ENCODE peak calls at places on chromosomes 3 and 15, in five cellular contexts. One of them, this sample, is unnamed.

GRCh38 chr3:113649169-113649833 is 47.1 kb downstream of the USF3 start:
- DNase-seq in Panc1: no peak
- DNase-seq in CD4-positive, alpha-beta T cell: no peak
- DNase-seq in psoas muscle: no peak
- DNase-seq in HCT116: no peak
- DNase-seq in this sample: no peak

GRCh38 chr3:197103766-197104165 is 74.1 kb upstream of the MELTF start:
- DNase-seq in Panc1: no peak
- DNase-seq in CD4-positive, alpha-beta T cell: no peak
- DNase-seq in psoas muscle: no peak
- DNase-seq in HCT116: no peak
- DNase-seq in this sample: no peak

GRCh38 chr3:45064512-45065372 is 38.6 kb downstream of the CLEC3B start:
- DNase-seq in Panc1: no peak
- DNase-seq in CD4-positive, alpha-beta T cell: peak
- DNase-seq in psoas muscle: no peak
- DNase-seq in HCT116: peak
- DNase-seq in this sample: no peak

GRCh38 chr3:74067296-74067695 is 442.6 kb upstream of the PDZRN3 start:
- DNase-seq in Panc1: no peak
- DNase-seq in CD4-positive, alpha-beta T cell: no peak
- DNase-seq in psoas muscle: no peak
- DNase-seq in HCT116: no peak
- DNase-seq in this sample: no peak

GRCh38 chr3:117439812-117440211 is 730.2 kb downstream of the TUSC7 start:
- DNase-seq in Panc1: no peak
- DNase-seq in CD4-positive, alpha-beta T cell: no peak
- DNase-seq in psoas muscle: no peak
- DNase-seq in HCT116: no peak
- DNase-seq in this sample: no peak

GRCh38 chr3:134369861-134370596 is 4.2 kb downstream of the AMOTL2 start:
- DNase-seq in Panc1: no peak
- DNase-seq in CD4-positive, alpha-beta T cell: no peak
- DNase-seq in psoas muscle: peak
- DNase-seq in HCT116: no peak
- DNase-seq in this sample: no peak

GRCh38 chr3:177294221-177294620 is 96.9 kb upstream of the TBL1XR1 start:
- DNase-seq in Panc1: no peak
- DNase-seq in CD4-positive, alpha-beta T cell: no peak
- DNase-seq in psoas muscle: peak
- DNase-seq in HCT116: no peak
- DNase-seq in this sample: peak

GRCh38 chr3:99413504-99413903 is 224.9 kb upstream of the COL8A1 start:
- DNase-seq in Panc1: no peak
- DNase-seq in CD4-positive, alpha-beta T cell: no peak
- DNase-seq in psoas muscle: no peak
- DNase-seq in HCT116: no peak
- DNase-seq in this sample: peak

GRCh38 chr15:89139613-89140499 is 51.6 kb downstream of the ABHD2 start:
- DNase-seq in Panc1: no peak
- DNase-seq in CD4-positive, alpha-beta T cell: no peak
- DNase-seq in psoas muscle: peak
- DNase-seq in HCT116: no peak
- DNase-seq in this sample: no peak

GRCh38 chr15:29331071-29331470 is 61.4 kb upstream of the NSMCE3 start:
- DNase-seq in Panc1: no peak
- DNase-seq in CD4-positive, alpha-beta T cell: no peak
- DNase-seq in psoas muscle: no peak
- DNase-seq in HCT116: no peak
- DNase-seq in this sample: no peak

GRCh38 chr15:77335298-77335697 is 84.6 kb downstream of the PEAK1 start:
- DNase-seq in Panc1: no peak
- DNase-seq in CD4-positive, alpha-beta T cell: no peak
- DNase-seq in psoas muscle: no peak
- DNase-seq in HCT116: no peak
- DNase-seq in this sample: no peak

GRCh38 chr3:24004171-24004938 is 59.3 kb downstream of the NR1D2 start:
- DNase-seq in Panc1: no peak
- DNase-seq in CD4-positive, alpha-beta T cell: no peak
- DNase-seq in psoas muscle: no peak
- DNase-seq in HCT116: no peak
- DNase-seq in this sample: no peak

GRCh38 chr3:51530485-51530884 is 8.0 kb upstream of the RAD54L2 start:
- DNase-seq in Panc1: no peak
- DNase-seq in CD4-positive, alpha-beta T cell: no peak
- DNase-seq in psoas muscle: no peak
- DNase-seq in HCT116: no peak
- DNase-seq in this sample: no peak

GRCh38 chr3:142276780-142277179 is 51.4 kb upstream of the GK5 start:
- DNase-seq in Panc1: no peak
- DNase-seq in CD4-positive, alpha-beta T cell: no peak
- DNase-seq in psoas muscle: no peak
- DNase-seq in HCT116: no peak
- DNase-seq in this sample: no peak

GRCh38 chr3:2352134-2352762 is 253.6 kb downstream of the CNTN4 start:
- DNase-seq in Panc1: no peak
- DNase-seq in CD4-positive, alpha-beta T cell: no peak
- DNase-seq in psoas muscle: no peak
- DNase-seq in HCT116: no peak
- DNase-seq in this sample: no peak

GRCh38 chr3:52401551-52401950 is 43.4 kb downstream of the SEMA3G start:
- DNase-seq in Panc1: no peak
- DNase-seq in CD4-positive, alpha-beta T cell: no peak
- DNase-seq in psoas muscle: peak
- DNase-seq in HCT116: no peak
- DNase-seq in this sample: no peak

GRCh38 chr15:38600241-38600640 is 35.6 kb upstream of the RASGRP1 start:
- DNase-seq in Panc1: no peak
- DNase-seq in CD4-positive, alpha-beta T cell: no peak
- DNase-seq in psoas muscle: no peak
- DNase-seq in HCT116: no peak
- DNase-seq in this sample: no peak

GRCh38 chr3:27312044-27312668 is 57.0 kb downstream of the NEK10 start:
- DNase-seq in Panc1: peak
- DNase-seq in CD4-positive, alpha-beta T cell: no peak
- DNase-seq in psoas muscle: no peak
- DNase-seq in HCT116: peak
- DNase-seq in this sample: peak

GRCh38 chr15:59362339-59362738 is 10.3 kb downstream of the MYO1E start:
- DNase-seq in Panc1: no peak
- DNase-seq in CD4-positive, alpha-beta T cell: no peak
- DNase-seq in psoas muscle: no peak
- DNase-seq in HCT116: no peak
- DNase-seq in this sample: no peak

GRCh38 chr15:59355730-59356129 is 16.9 kb downstream of the MYO1E start:
- DNase-seq in Panc1: no peak
- DNase-seq in CD4-positive, alpha-beta T cell: no peak
- DNase-seq in psoas muscle: no peak
- DNase-seq in HCT116: no peak
- DNase-seq in this sample: no peak

GRCh38 chr15:59360896-59361295 is 11.8 kb downstream of the MYO1E start:
- DNase-seq in Panc1: no peak
- DNase-seq in CD4-positive, alpha-beta T cell: no peak
- DNase-seq in psoas muscle: no peak
- DNase-seq in HCT116: no peak
- DNase-seq in this sample: no peak

GRCh38 chr15:59364238-59364637 is 8.4 kb downstream of the MYO1E start:
- DNase-seq in Panc1: no peak
- DNase-seq in CD4-positive, alpha-beta T cell: no peak
- DNase-seq in psoas muscle: no peak
- DNase-seq in HCT116: no peak
- DNase-seq in this sample: no peak

DNA sequence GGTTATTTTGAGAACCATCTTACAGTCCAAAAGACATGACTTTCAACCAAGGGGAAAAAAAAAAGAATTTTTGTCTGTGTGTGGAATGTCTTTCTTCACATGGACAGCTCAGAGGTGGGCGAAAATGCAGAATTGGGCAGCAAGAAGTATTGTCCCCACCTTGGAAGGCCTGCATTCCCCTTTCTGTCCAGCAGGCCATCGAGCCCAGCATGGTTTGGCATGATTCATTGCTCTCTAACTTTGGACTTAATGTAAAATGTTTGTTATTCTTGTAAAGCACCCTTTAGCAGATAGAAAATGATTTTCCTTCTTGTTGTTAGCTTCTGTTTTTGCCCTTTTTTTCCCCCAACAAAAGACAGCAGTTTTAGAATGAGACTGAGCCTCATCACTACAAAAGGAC is 12.4 kb downstream of the MYO1E start:
- DNase-seq in Panc1: no peak
- DNase-seq in CD4-positive, alpha-beta T cell: no peak
- DNase-seq in psoas muscle: no peak
- DNase-seq in HCT116: no peak
- DNase-seq in this sample: no peak
- TF ChIP-seq CTCF in Panc1: no peak
- TF ChIP-seq CTCF in CD4-positive, alpha-beta T cell: no peak
- TF ChIP-seq CTCF in psoas muscle: peak
- TF ChIP-seq CTCF in HCT116: no peak
- TF ChIP-seq CTCF in this sample: no peak

GRCh38 chr3:61649381-61650170 is 88.2 kb downstream of the PTPRG start:
- DNase-seq in Panc1: no peak
- DNase-seq in CD4-positive, alpha-beta T cell: no peak
- DNase-seq in psoas muscle: no peak
- DNase-seq in HCT116: no peak
- DNase-seq in this sample: no peak
- H3K27ac ChIP-seq in Panc1: no peak
- H3K27ac ChIP-seq in CD4-positive, alpha-beta T cell: no peak
- H3K27ac ChIP-seq in psoas muscle: no peak
- H3K27ac ChIP-seq in HCT116: no peak
- H3K27ac ChIP-seq in this sample: no peak

GRCh38 chr15:60568883-60569495 is 90.0 kb upstream of the ICE2 start:
- DNase-seq in Panc1: no peak
- DNase-seq in CD4-positive, alpha-beta T cell: no peak
- DNase-seq in psoas muscle: no peak
- DNase-seq in HCT116: no peak
- DNase-seq in this sample: no peak
- TF ChIP-seq CTCF in Panc1: no peak
- TF ChIP-seq CTCF in CD4-positive, alpha-beta T cell: no peak
- TF ChIP-seq CTCF in psoas muscle: no peak
- TF ChIP-seq CTCF in HCT116: no peak
- TF ChIP-seq CTCF in this sample: no peak

GRCh38 chr15:68667800-68668625 is 89.2 kb downstream of the CORO2B start:
- DNase-seq in Panc1: no peak
- DNase-seq in CD4-positive, alpha-beta T cell: no peak
- DNase-seq in psoas muscle: no peak
- DNase-seq in HCT116: no peak
- DNase-seq in this sample: no peak
- H3K27ac ChIP-seq in Panc1: no peak
- H3K27ac ChIP-seq in CD4-positive, alpha-beta T cell: no peak
- H3K27ac ChIP-seq in psoas muscle: no peak
- H3K27ac ChIP-seq in HCT116: no peak
- H3K27ac ChIP-seq in this sample: no peak

GRCh38 chr3:40022267-40022827 is 212.9 kb downstream of the MYRIP start:
- DNase-seq in Panc1: no peak
- DNase-seq in CD4-positive, alpha-beta T cell: no peak
- DNase-seq in psoas muscle: no peak
- DNase-seq in HCT116: no peak
- DNase-seq in this sample: no peak

GRCh38 chr3:40021338-40021737 is 211.9 kb downstream of the MYRIP start:
- DNase-seq in Panc1: no peak
- DNase-seq in CD4-positive, alpha-beta T cell: no peak
- DNase-seq in psoas muscle: no peak
- DNase-seq in HCT116: no peak
- DNase-seq in this sample: no peak

GRCh38 chr3:40019371-40019770 is 210.0 kb downstream of the MYRIP start:
- DNase-seq in Panc1: no peak
- DNase-seq in CD4-positive, alpha-beta T cell: no peak
- DNase-seq in psoas muscle: no peak
- DNase-seq in HCT116: no peak
- DNase-seq in this sample: no peak

GRCh38 chr3:40018369-40018768 is 209.0 kb downstream of the MYRIP start:
- DNase-seq in Panc1: no peak
- DNase-seq in CD4-positive, alpha-beta T cell: no peak
- DNase-seq in psoas muscle: no peak
- DNase-seq in HCT116: no peak
- DNase-seq in this sample: no peak

GRCh38 chr3:40020689-40021088 is 211.3 kb downstream of the MYRIP start:
- DNase-seq in Panc1: no peak
- DNase-seq in CD4-positive, alpha-beta T cell: no peak
- DNase-seq in psoas muscle: no peak
- DNase-seq in HCT116: no peak
- DNase-seq in this sample: no peak
- TF ChIP-seq CTCF in Panc1: no peak
- TF ChIP-seq CTCF in CD4-positive, alpha-beta T cell: no peak
- TF ChIP-seq CTCF in psoas muscle: no peak
- TF ChIP-seq CTCF in HCT116: no peak
- TF ChIP-seq CTCF in this sample: no peak

GRCh38 chr3:186105543-186105942 is 3.3 kb downstream of the ETV5 start:
- DNase-seq in Panc1: no peak
- DNase-seq in CD4-positive, alpha-beta T cell: no peak
- DNase-seq in psoas muscle: no peak
- DNase-seq in HCT116: no peak
- DNase-seq in this sample: no peak
- H3K27ac ChIP-seq in Panc1: peak
- H3K27ac ChIP-seq in CD4-positive, alpha-beta T cell: no peak
- H3K27ac ChIP-seq in psoas muscle: no peak
- H3K27ac ChIP-seq in HCT116: peak
- H3K27ac ChIP-seq in this sample: no peak